ENCODE peak calls at places on chromosomes 11 and 22, in eight cellular contexts. V, H, C, S, R, U, F and Z are unnamed samples.

GRCh38 chr11:122020902-122021301 is 95.1 kb downstream of the BLID start:
- DNase-seq in V (peak), H (no peak), C (no peak), S (no peak), R (peak), U (peak), F (no peak), Z (no peak)

GRCh38 chr22:36862251-36863242 is 1.7 kb downstream of the NCF4 start:
- DNase-seq in V (no peak), H (no peak), C (no peak), S (peak), R (no peak), U (no peak), F (no peak), Z (peak)

GRCh38 chr11:29171350-29171950 is 845.4 kb downstream of the KCNA4 start:
- DNase-seq in V (peak), H (no peak), C (no peak), S (no peak), R (peak), U (no peak), F (peak), Z (no peak)

GRCh38 chr11:14554959-14555358 is 34.8 kb upstream of the PSMA1 start:
- DNase-seq in V (no peak), H (no peak), C (no peak), S (no peak), R (peak), U (no peak), F (no peak), Z (no peak)

GRCh38 chr11:13287026-13287425 is 9.4 kb downstream of the BMAL1 start:
- DNase-seq in V (no peak), H (no peak), C (no peak), S (no peak), R (no peak), U (no peak), F (no peak), Z (no peak)

GRCh38 chr11:106625566-106625965 is 392.7 kb downstream of the GUCY1A2 start:
- DNase-seq in V (no peak), H (no peak), C (no peak), S (no peak), R (peak), U (no peak), F (no peak), Z (no peak)

GRCh38 chr22:24553597-24554315 is 1.2 kb downstream of the GUCD1 start:
- DNase-seq in V (peak), H (no peak), C (peak), S (peak), R (peak), U (peak), F (peak), Z (no peak)

GRCh38 chr11:12690663-12691062 is 16.4 kb downstream of the TEAD1 start:
- DNase-seq in V (no peak), H (no peak), C (no peak), S (no peak), R (no peak), U (no peak), F (no peak), Z (no peak)

GRCh38 chr11:44811841-44812448 is 85.2 kb downstream of the TSPAN18 start:
- DNase-seq in V (no peak), H (peak), C (no peak), S (no peak), R (no peak), U (no peak), F (no peak), Z (no peak)

GRCh38 chr11:127590319-127590718 is 589.7 kb upstream of the KIRREL3 start:
- DNase-seq in V (no peak), H (no peak), C (no peak), S (no peak), R (no peak), U (no peak), F (no peak), Z (no peak)

GRCh38 chr11:12200359-12201015 is 90.1 kb downstream of the MICAL2 start:
- DNase-seq in V (peak), H (no peak), C (peak), S (no peak), R (peak), U (peak), F (peak), Z (peak)